ENCODE peak calls at places on chromosomes 16 and 17, in six cellular contexts. L is SK-N-DZ, N is AG04450, C is naive B cell, Z is anterior cingulate cortex, W is NCI-H345. I is an unnamed sample.

GRCh38 chr16:19858654-19859018 is 26.0 kb downstream of the GPRC5B start:
- DNase-seq in L (no peak), N (no peak), C (no peak), Z (no peak), W (no peak), I (no peak)

GRCh38 chr16:51981725-51982124 is 565.2 kb downstream of the TOX3 start:
- DNase-seq in L (no peak), N (no peak), C (no peak), Z (no peak), W (no peak), I (no peak)

GRCh38 chr17:41492771-41493170 is 3.1 kb upstream of the KRT36 start:
- DNase-seq in L (no peak), N (no peak), C (no peak), Z (no peak), W (peak), I (no peak)

GRCh38 chr17:44931376-44931775 is 16.1 kb upstream of the GFAP start:
- DNase-seq in L (no peak), N (no peak), C (no peak), Z (no peak), W (no peak), I (no peak)

GRCh38 chr16:81485824-81486554 is 41.4 kb downstream of the CMIP start:
- DNase-seq in L (no peak), N (no peak), C (no peak), Z (no peak), W (no peak), I (no peak)

GRCh38 chr17:67200727-67201301 is 44.2 kb downstream of the HELZ start:
- DNase-seq in L (no peak), N (no peak), C (no peak), Z (no peak), W (no peak), I (no peak)

GRCh38 chr16:27154573-27155521 is 48.5 kb upstream of the KDM8 start:
- DNase-seq in L (peak), N (no peak), C (peak), Z (no peak), W (peak), I (peak)

GRCh38 chr16:50679266-50679665 is 1.8 kb downstream of the SNX20 start:
- DNase-seq in L (no peak), N (no peak), C (no peak), Z (no peak), W (no peak), I (no peak)

GRCh38 chr17:79722787-79723186 is 8.0 kb upstream of the ENPP7 start:
- DNase-seq in L (no peak), N (no peak), C (no peak), Z (no peak), W (no peak), I (no peak)

GRCh38 chr16:23128056-23128455 is 21.2 kb downstream of the USP31 start:
- DNase-seq in L (no peak), N (no peak), C (no peak), Z (no peak), W (no peak), I (no peak)

GRCh38 chr17:350706-351435 is 1.7 kb downstream of the RPH3AL start:
- DNase-seq in L (no peak), N (no peak), C (no peak), Z (peak), W (no peak), I (no peak)

GRCh38 chr16:11619327-11619851 is 32.7 kb upstream of the LITAF start:
- DNase-seq in L (no peak), N (no peak), C (no peak), Z (no peak), W (no peak), I (no peak)

GRCh38 chr17:77400445-77400870 is 259.7 kb downstream of the SEC14L1 start:
- DNase-seq in L (peak), N (no peak), C (peak), Z (no peak), W (no peak), I (no peak)

GRCh38 chr17:42459256-42459982 is 741 bp downstream of the ATP6V0A1 start:
- DNase-seq in L (peak), N (no peak), C (peak), Z (peak), W (peak), I (no peak)

GRCh38 chr17:55289106-55289446 is 24.3 kb downstream of the HLF start:
- DNase-seq in L (no peak), N (no peak), C (no peak), Z (no peak), W (no peak), I (no peak)

GRCh38 chr17:71959129-71959528 is 161.7 kb upstream of the SOX9 start:
- DNase-seq in L (no peak), N (no peak), C (no peak), Z (no peak), W (no peak), I (no peak)

GRCh38 chr17:56545056-56545455 is 48.4 kb upstream of the NOG start:
- DNase-seq in L (no peak), N (no peak), C (no peak), Z (no peak), W (no peak), I (no peak)

GRCh38 chr17:37507108-37507507 is 17.4 kb downstream of the DUSP14 start:
- DNase-seq in L (no peak), N (no peak), C (no peak), Z (peak), W (no peak), I (no peak)

GRCh38 chr17:65039349-65039988 is 17.1 kb downstream of the GNA13 start:
- DNase-seq in L (no peak), N (no peak), C (peak), Z (no peak), W (no peak), I (peak)

GRCh38 chr16:29806641-29807425 is 504 bp downstream of the MAZ start:
- DNase-seq in L (peak), N (no peak), C (peak), Z (no peak), W (peak), I (no peak)

GRCh38 chr16:30896203-30896889 is at the start of gene CTF1:
- DNase-seq in L (peak), N (peak), C (no peak), Z (peak), W (peak), I (no peak)

GRCh38 chr16:53865492-53865863 is 161.5 kb downstream of the FTO start:
- DNase-seq in L (no peak), N (no peak), C (no peak), Z (no peak), W (no peak), I (no peak)

GRCh38 chr17:50314456-50315011 is 31.4 kb upstream of the XYLT2 start:
- DNase-seq in L (no peak), N (no peak), C (no peak), Z (no peak), W (no peak), I (no peak)

GRCh38 chr17:28725660-28726395 is at the start of gene TLCD1:
- DNase-seq in L (peak), N (no peak), C (no peak), Z (peak), W (peak), I (no peak)

GRCh38 chr17:53757559-53757958 is 65.2 kb upstream of the KIF2B start:
- DNase-seq in L (no peak), N (no peak), C (no peak), Z (no peak), W (no peak), I (no peak)

GRCh38 chr16:51359141-51359960 is 208.3 kb upstream of the SALL1 start:
- DNase-seq in L (no peak), N (peak), C (no peak), Z (peak), W (no peak), I (no peak)

GRCh38 chr16:27330542-27330941 is 16.8 kb downstream of the IL4R start:
- DNase-seq in L (no peak), N (peak), C (no peak), Z (peak), W (no peak), I (no peak)

GRCh38 chr16:58670177-58670576 is 14.4 kb downstream of the SLC38A7 start:
- DNase-seq in L (no peak), N (no peak), C (no peak), Z (no peak), W (no peak), I (no peak)

GRCh38 chr16:78443300-78443604 is 343.8 kb downstream of the WWOX start:
- DNase-seq in L (no peak), N (no peak), C (no peak), Z (no peak), W (no peak), I (no peak)

GRCh38 chr17:4479340-4479981 is 19.2 kb upstream of the SPNS2 start:
- DNase-seq in L (no peak), N (no peak), C (no peak), Z (no peak), W (no peak), I (no peak)

I was measured in GM18507.